ENCODE peak calls at places on chromosomes 6 and 20, in five cellular contexts. J is osteoblast, G is colonic mucosa, N is heart right ventricle, W is spleen. M is an unnamed sample.

GRCh38 chr6:147395158-147395557 is 113.3 kb upstream of the SAMD5 start:
- DNase-seq in J (peak; percentile 48), G (no peak), N (no peak), W (no peak), M (peak; percentile 57)

GRCh38 chr6:30847971-30848441 is 36.3 kb upstream of the DDR1 start:
- DNase-seq in J (no peak), G (no peak), N (no peak), W (no peak), M (no peak)

GRCh38 chr6:8277769-8278168 is 157.6 kb downstream of the SLC35B3 start:
- DNase-seq in J (peak; percentile 43), G (no peak), N (no peak), W (no peak), M (no peak)

GRCh38 chr6:112384511-112384910 is 37.4 kb downstream of the RFPL4B start:
- DNase-seq in J (no peak), G (no peak), N (no peak), W (no peak), M (peak; percentile 10)

GRCh38 chr20:29326376-29327070 is 1930.9 kb upstream of the DEFB115 start:
- DNase-seq in J (no peak), G (no peak), N (no peak), W (peak; percentile 78), M (no peak)

GRCh38 chr6:118896339-118897136 is 2.6 kb downstream of the ASF1A start:
- DNase-seq in J (no peak), G (no peak), N (no peak), W (no peak), M (peak; percentile 80)

GRCh38 chr6:43725643-43726580 is 38.3 kb upstream of the MRPS18A start:
- DNase-seq in J (peak; percentile 62), G (no peak), N (no peak), W (peak; percentile 41), M (no peak)

GRCh38 chr6:13810688-13811446 is 3.5 kb downstream of the MCUR1 start:
- DNase-seq in J (peak; percentile 50), G (no peak), N (no peak), W (no peak), M (no peak)

GRCh38 chr6:149480502-149481280 is 4.1 kb downstream of the ZC3H12D start:
- DNase-seq in J (peak; percentile 8), G (no peak), N (no peak), W (peak; percentile 82), M (no peak)

GRCh38 chr6:37480951-37481597 is 18.6 kb downstream of the CCDC167 start:
- DNase-seq in J (no peak), G (no peak), N (no peak), W (no peak), M (no peak)
- TF ChIP-seq CTCF in J (no peak), G (no peak), N (no peak), W (no peak), M (no peak)

GRCh38 chr6:111254779-111255166 is 167.5 kb downstream of the SLC16A10 start:
- DNase-seq in J (no peak), G (no peak), N (no peak), W (no peak), M (no peak)

GRCh38 chr6:111260570-111261298 is 173.4 kb downstream of the SLC16A10 start:
- DNase-seq in J (peak; percentile 62), G (no peak), N (no peak), W (no peak), M (no peak)

GRCh38 chr6:111259089-111259831 is 172.0 kb downstream of the SLC16A10 start:
- DNase-seq in J (peak; percentile 97), G (peak; percentile 99), N (peak; percentile 99), W (peak; percentile 100), M (peak; percentile 100)

GRCh38 chr6:111256646-111257045 is 169.3 kb downstream of the SLC16A10 start:
- DNase-seq in J (peak; percentile 8), G (no peak), N (no peak), W (no peak), M (peak; percentile 44)

DNA sequence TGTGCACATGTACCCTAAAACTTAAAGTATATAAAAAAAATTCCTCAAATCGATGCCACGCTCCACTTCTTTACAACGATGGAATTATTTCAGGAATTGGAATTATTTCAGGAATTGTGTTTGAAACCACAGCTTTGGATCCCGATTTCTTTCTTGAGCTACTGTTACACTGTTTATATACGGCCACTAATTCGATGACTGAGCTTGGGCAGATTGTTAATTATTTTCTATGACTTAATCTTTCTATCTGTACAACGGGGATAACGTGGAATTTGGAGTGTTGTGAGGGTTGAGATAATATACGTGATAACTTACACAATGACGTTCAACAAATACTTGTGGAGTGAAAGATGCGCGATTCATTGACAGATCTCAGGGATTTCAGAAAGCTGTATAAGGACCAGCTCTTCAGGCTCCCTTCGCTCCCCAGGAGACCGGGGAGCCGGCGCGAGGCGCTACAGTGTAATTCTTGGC is 171.3 kb downstream of the SLC16A10 start:
- DNase-seq in J (peak; percentile 44), G (no peak), N (no peak), W (no peak), M (peak; percentile 41)
- H3K4me3 ChIP-seq in J (peak overlapping the region; percentile 91), G (peak overlapping the region; percentile 72), N (peak overlapping the region; percentile 85), W (peak overlapping the region; percentile 66), M (peak overlapping the region; percentile 34)

GRCh38 chr6:138800377-138801150 is 4.7 kb downstream of the ECT2L start:
- DNase-seq in J (no peak), G (no peak), N (no peak), W (no peak), M (no peak)
- TF ChIP-seq CTCF in J (no peak), G (no peak), N (no peak), W (no peak), M (peak; percentile 5)

DNA sequence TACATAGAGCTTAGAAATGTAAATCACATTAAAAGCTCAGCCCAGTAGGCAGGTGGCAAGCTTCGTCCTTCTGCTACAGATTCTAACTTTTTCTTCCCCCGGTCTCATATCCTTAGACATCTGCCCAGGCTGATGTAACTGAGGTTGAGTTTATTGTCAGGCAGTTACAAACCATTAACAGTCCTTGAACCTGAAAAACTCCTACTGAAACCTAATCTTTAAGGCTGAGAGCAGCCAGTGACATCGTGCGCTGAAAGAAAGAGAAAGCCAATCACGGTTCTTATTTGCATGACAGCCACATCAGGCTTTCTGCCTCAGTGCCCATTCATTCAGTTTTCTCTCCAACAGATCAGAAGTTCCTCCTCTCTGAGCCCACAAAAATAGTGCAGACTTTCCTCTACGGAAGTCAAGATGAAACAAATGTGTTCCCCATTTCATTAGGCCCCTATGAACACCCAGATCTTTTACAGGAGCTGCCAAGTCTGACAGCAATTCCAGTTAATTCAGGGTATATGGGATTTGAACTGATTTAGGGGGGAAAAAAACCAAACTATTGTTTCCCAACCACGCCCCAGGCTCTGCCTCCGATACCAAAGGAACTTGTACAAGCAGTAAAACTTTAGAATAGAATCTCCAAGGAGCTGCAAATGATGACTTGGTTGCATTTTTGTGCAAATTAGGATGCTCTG is at the start of gene NHSL1:
- DNase-seq in J (no peak), G (peak; percentile 70), N (no peak), W (no peak), M (no peak)
- H3K4me3 ChIP-seq in J (no peak within 1 kb of the TSS), G (peak within 1 kb of the TSS; percentile 33), N (no peak within 1 kb of the TSS), W (peak within 1 kb of the TSS; percentile 5), M (no peak within 1 kb of the TSS)

DNA sequence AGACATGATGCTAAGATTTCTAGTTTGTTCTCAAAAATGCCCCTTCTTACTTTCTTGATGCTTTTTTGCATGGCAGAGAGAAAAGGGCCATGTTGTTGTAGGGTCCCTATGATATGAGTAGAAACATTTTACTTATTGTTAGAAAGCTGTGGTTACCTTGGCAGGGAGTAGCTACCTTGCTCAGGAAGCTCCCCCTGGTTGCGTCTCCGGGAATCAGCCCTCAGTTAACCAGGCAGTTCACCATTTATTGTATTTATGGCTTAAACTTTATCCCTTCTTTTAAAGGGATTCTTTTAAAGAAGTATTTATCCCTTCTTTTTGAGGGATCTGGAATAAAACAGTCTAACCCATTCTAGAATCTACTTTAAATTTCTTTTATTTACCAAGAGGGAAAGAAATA is 113.9 kb upstream of the PROKR2 start:
- DNase-seq in J (no peak), G (no peak), N (no peak), W (no peak), M (no peak)
- TF ChIP-seq CTCF in J (no peak), G (no peak), N (no peak), W (no peak), M (peak; percentile 15)

M was measured in choroid plexus epithelial cell.